ENCODE peak calls at places on chromosome 6, in four cellular contexts. C, G, T and B are unnamed samples. For H3K4me1 and H3K9me3, the result is how much of the 10 kb centered on the place peaks cover.

GRCh38 chr6:4957521-4958231 is 46.2 kb downstream of the RPP40 start:
- DNase-seq in C (no peak), G (no peak), T (no peak), B (no peak)

GRCh38 chr6:47485491-47486135 is 8.0 kb downstream of the CD2AP start:
- DNase-seq in C (no peak), G (no peak), T (no peak), B (no peak)

GRCh38 chr6:143821359-143821758 is 21.8 kb upstream of the LTV1 start:
- DNase-seq in C (no peak), G (no peak), T (no peak), B (no peak)

GRCh38 chr6:117463762-117464665 is 18.5 kb upstream of the DCBLD1 start:
- DNase-seq in C (no peak), G (no peak), T (peak), B (no peak)

GRCh38 chr6:4401408-4402367 is 266.3 kb upstream of the ECI2 start:
- DNase-seq in C (no peak), G (no peak), T (peak), B (peak)

GRCh38 chr6:154127638-154128037 is 88.6 kb downstream of the OPRM1 start:
- DNase-seq in C (no peak), G (no peak), T (no peak), B (no peak)

GRCh38 chr6:111759836-111760785 is 113.1 kb downstream of the FYN start:
- DNase-seq in C (no peak), G (no peak), T (peak), B (no peak)

GRCh38 chr6:100300221-100300736 is 164.4 kb downstream of the SIM1 start:
- DNase-seq in C (no peak), G (no peak), T (peak), B (no peak)

GRCh38 chr6:107328081-107328480 is 131.3 kb downstream of the PDSS2 start:
- DNase-seq in C (no peak), G (no peak), T (no peak), B (no peak)

GRCh38 chr6:8642854-8643253 is 207.5 kb upstream of the SLC35B3 start:
- DNase-seq in C (no peak), G (no peak), T (no peak), B (no peak)

GRCh38 chr6:43935921-43936320 is 165.9 kb downstream of the VEGFA start:
- DNase-seq in C (no peak), G (no peak), T (no peak), B (no peak)

GRCh38 chr6:123203928-123204327 is 207.9 kb downstream of the CLVS2 start:
- DNase-seq in C (no peak), G (no peak), T (no peak), B (no peak)

GRCh38 chr6:4752068-4752467 is 24.1 kb upstream of the CDYL start:
- DNase-seq in C (no peak), G (no peak), T (no peak), B (no peak)

DNA sequence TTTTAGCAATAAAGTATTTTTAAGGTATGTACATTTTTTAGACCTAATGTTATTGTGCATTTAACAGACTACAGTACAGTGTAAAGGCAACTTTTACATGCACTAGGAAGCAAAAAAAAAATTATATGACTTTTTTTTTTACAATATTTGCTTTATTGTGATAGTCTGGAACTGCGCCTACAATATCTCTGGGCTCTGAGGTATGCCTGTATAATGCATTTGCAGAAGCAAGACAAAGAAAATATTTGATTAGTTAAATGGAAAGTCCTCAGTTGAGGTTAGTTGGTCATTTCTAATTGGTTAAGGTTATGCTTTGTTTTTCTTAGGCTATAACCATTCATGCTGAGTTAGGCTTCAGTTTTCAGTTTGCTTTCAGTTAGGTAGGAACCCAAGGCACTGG is 46.9 kb upstream of the SMAP1 start:
- DNase-seq in C (no peak), G (no peak), T (no peak), B (no peak)
- H3K27ac ChIP-seq in C (no peak), G (no peak), T (no peak), B (no peak)

GRCh38 chr6:39199976-39200375 is 29.3 kb downstream of the KCNK5 start:
- DNase-seq in C (no peak), G (no peak), T (no peak), B (no peak)

GRCh38 chr6:39200498-39201020 is 28.7 kb downstream of the KCNK5 start:
- DNase-seq in C (no peak), G (no peak), T (no peak), B (no peak)

GRCh38 chr6:39202166-39202565 is 27.1 kb downstream of the KCNK5 start:
- DNase-seq in C (no peak), G (no peak), T (no peak), B (no peak)

GRCh38 chr6:39197521-39198500 is 31.5 kb downstream of the KCNK5 start:
- DNase-seq in C (no peak), G (no peak), T (no peak), B (no peak)

DNA sequence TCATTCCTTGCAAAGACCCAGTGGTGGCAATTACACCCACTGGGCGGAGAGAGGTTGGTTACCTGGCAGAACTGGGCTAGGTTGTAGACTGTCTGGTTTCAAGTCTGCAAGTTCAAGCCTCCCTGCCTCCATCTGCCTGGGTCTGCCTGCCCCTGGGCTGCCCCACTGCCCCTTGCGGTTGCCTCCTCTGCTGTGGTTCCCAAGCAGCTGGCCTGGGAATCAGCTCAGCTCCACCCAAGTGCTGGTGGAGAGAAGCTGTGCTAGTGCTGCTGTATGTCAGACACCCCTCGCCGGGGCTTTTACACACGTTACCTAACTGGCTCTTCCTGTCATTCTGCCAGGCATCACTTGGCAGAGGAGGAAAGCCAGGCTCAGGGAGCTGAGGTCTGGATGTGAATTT is 29.7 kb downstream of the KCNK5 start:
- DNase-seq in C (no peak), G (no peak), T (no peak), B (no peak)
- H3K4me1 ChIP-seq in C (under half), G (under half), T (under half), B (under half)

GRCh38 chr6:19128701-19129100 is 708.5 kb upstream of the ID4 start:
- DNase-seq in C (no peak), G (no peak), T (no peak), B (no peak)
- H3K9me3 ChIP-seq in C (under half), G (under half), T (under half), B (under half)

GRCh38 chr6:88166493-88166900 is 350 bp upstream of the CNR1 start:
- DNase-seq in C (no peak), G (peak), T (no peak), B (peak)
- H3K27ac ChIP-seq in C (no peak), G (no peak), T (no peak), B (no peak)

GRCh38 chr6:167125950-167126349 is 3.1 kb downstream of the CCR6 start:
- DNase-seq in C (no peak), G (no peak), T (no peak), B (no peak)
- H3K4me1 ChIP-seq in C (under half), G (under half), T (under half), B (under half)

GRCh38 chr6:78131521-78131920 is 478.7 kb downstream of the MEI4 start:
- DNase-seq in C (no peak), G (no peak), T (no peak), B (no peak)

DNA sequence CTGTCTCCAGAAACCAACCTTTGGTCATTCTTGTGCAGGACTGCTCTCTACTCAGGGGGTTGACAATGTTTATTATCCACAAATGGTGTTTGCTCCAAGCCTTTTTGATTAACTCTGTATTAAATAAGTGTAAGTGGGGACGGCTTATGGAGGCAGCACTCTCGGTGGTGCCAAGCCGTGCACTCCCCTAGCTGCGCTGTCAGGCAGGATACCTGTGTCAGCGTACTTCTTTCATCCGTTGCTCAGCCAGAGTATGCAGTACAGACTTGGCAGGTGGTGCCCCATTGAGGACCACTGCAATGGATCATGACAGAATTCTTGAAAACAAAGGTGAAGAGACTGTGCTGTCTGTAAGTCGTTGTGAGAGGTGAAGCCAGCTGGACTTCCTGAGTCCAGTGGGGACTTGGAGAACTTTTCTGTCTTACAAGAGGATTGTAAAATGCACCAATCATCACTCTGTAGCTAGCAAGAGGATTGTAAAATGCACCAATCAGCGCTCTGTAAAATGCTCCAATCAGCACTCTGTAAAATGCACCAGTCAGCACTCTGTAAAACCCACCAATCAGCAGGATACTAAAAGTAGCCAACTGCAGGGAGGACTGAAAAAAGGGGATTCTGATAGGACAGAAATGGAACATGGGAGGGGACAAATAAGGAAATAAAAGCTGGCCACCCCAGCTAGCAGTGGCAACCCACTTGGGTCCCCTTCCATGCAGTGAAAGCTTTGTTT is 480.0 kb downstream of the MEI4 start:
- DNase-seq in C (no peak), G (no peak), T (no peak), B (no peak)
- H3K9me3 ChIP-seq in C (under half), G (under half), T (under half), B (under half)

GRCh38 chr6:12029979-12030737 is 18.0 kb downstream of the HIVEP1 start:
- DNase-seq in C (no peak), G (no peak), T (no peak), B (no peak)
- H3K27ac ChIP-seq in C (no peak), G (no peak), T (no peak), B (no peak)

GRCh38 chr6:42419490-42420280 is 32.0 kb downstream of the TRERF1 start:
- DNase-seq in C (no peak), G (no peak), T (no peak), B (no peak)
- H3K4me1 ChIP-seq in C (under half), G (under half), T (under half), B (under half)